ENCODE peak calls at places on chromosomes 5 and 9, in nine cellular contexts. One of them, this sample, is unnamed.
A peak's percentile ranks its signal among the peaks of the same experiment; 100 is the strongest.

GRCh38 chr9:4563105-4563504 is 72.8 kb downstream of the SLC1A1 start:
- DNase-seq in PC-9: no peak
- DNase-seq in endodermal cell: no peak
- DNase-seq in type B pancreatic cell: no peak
- DNase-seq in CD4-positive, alpha-beta T cell: no peak
- DNase-seq in ovary: no peak
- DNase-seq in endothelial cell of umbilical vein: no peak
- DNase-seq in MCF 10A: no peak
- DNase-seq in activated CD8-positive, alpha-beta T cell treated with anti-CD3 and anti-CD28 coated beads for 36 hours: no peak
- DNase-seq in this sample: no peak

GRCh38 chr9:131366745-131367401 is 27.0 kb upstream of the PRRC2B start:
- DNase-seq in endothelial cell of umbilical vein: peak; percentile 60
- DNase-seq in ovary: peak; percentile 51
- DNase-seq in MCF 10A: peak; percentile 70
- DNase-seq in type B pancreatic cell: no peak
- DNase-seq in activated CD8-positive, alpha-beta T cell treated with anti-CD3 and anti-CD28 coated beads for 36 hours: peak; percentile 30
- DNase-seq in endodermal cell: peak; percentile 78
- DNase-seq in CD4-positive, alpha-beta T cell: no peak
- DNase-seq in PC-9: peak; percentile 64
- DNase-seq in this sample: peak; percentile 75

GRCh38 chr5:81268797-81269196 is 32.6 kb upstream of the ZCCHC9 start:
- DNase-seq in endodermal cell: no peak
- DNase-seq in PC-9: no peak
- DNase-seq in CD4-positive, alpha-beta T cell: no peak
- DNase-seq in activated CD8-positive, alpha-beta T cell treated with anti-CD3 and anti-CD28 coated beads for 36 hours: no peak
- DNase-seq in endothelial cell of umbilical vein: peak; percentile 60
- DNase-seq in MCF 10A: peak; percentile 56
- DNase-seq in ovary: no peak
- DNase-seq in type B pancreatic cell: no peak
- DNase-seq in this sample: peak; percentile 94

GRCh38 chr5:172133359-172134029 is 54.5 kb downstream of the STK10 start:
- DNase-seq in ovary: no peak
- DNase-seq in endothelial cell of umbilical vein: no peak
- DNase-seq in type B pancreatic cell: no peak
- DNase-seq in activated CD8-positive, alpha-beta T cell treated with anti-CD3 and anti-CD28 coated beads for 36 hours: peak; percentile 81
- DNase-seq in MCF 10A: peak; percentile 93
- DNase-seq in CD4-positive, alpha-beta T cell: no peak
- DNase-seq in PC-9: no peak
- DNase-seq in endodermal cell: no peak
- DNase-seq in this sample: peak; percentile 85

GRCh38 chr5:99054972-99055371 is 126.2 kb upstream of the CHD1 start:
- DNase-seq in ovary: no peak
- DNase-seq in endothelial cell of umbilical vein: peak; percentile 73
- DNase-seq in type B pancreatic cell: no peak
- DNase-seq in endodermal cell: no peak
- DNase-seq in PC-9: no peak
- DNase-seq in CD4-positive, alpha-beta T cell: no peak
- DNase-seq in activated CD8-positive, alpha-beta T cell treated with anti-CD3 and anti-CD28 coated beads for 36 hours: no peak
- DNase-seq in MCF 10A: no peak
- DNase-seq in this sample: no peak

GRCh38 chr5:163105456-163105855 is 331.9 kb upstream of the CCNG1 start:
- DNase-seq in MCF 10A: peak; percentile 83
- DNase-seq in ovary: no peak
- DNase-seq in type B pancreatic cell: no peak
- DNase-seq in PC-9: no peak
- DNase-seq in activated CD8-positive, alpha-beta T cell treated with anti-CD3 and anti-CD28 coated beads for 36 hours: no peak
- DNase-seq in endodermal cell: no peak
- DNase-seq in endothelial cell of umbilical vein: no peak
- DNase-seq in CD4-positive, alpha-beta T cell: no peak
- DNase-seq in this sample: no peak

GRCh38 chr9:114285166-114285867 is 37.6 kb upstream of the ORM1 start:
- DNase-seq in type B pancreatic cell: peak; percentile 69
- DNase-seq in PC-9: no peak
- DNase-seq in endodermal cell: peak; percentile 52
- DNase-seq in ovary: peak; percentile 88
- DNase-seq in activated CD8-positive, alpha-beta T cell treated with anti-CD3 and anti-CD28 coated beads for 36 hours: no peak
- DNase-seq in endothelial cell of umbilical vein: peak; percentile 37
- DNase-seq in MCF 10A: peak; percentile 68
- DNase-seq in CD4-positive, alpha-beta T cell: no peak
- DNase-seq in this sample: peak; percentile 92

GRCh38 chr9:3682186-3682585 is 156.4 kb upstream of the RFX3 start:
- DNase-seq in activated CD8-positive, alpha-beta T cell treated with anti-CD3 and anti-CD28 coated beads for 36 hours: no peak
- DNase-seq in ovary: no peak
- DNase-seq in endothelial cell of umbilical vein: no peak
- DNase-seq in MCF 10A: no peak
- DNase-seq in PC-9: no peak
- DNase-seq in endodermal cell: no peak
- DNase-seq in type B pancreatic cell: no peak
- DNase-seq in CD4-positive, alpha-beta T cell: no peak
- DNase-seq in this sample: no peak

GRCh38 chr5:64977779-64978178 is 209.0 kb downstream of the CWC27 start:
- DNase-seq in ovary: no peak
- DNase-seq in MCF 10A: peak; percentile 31
- DNase-seq in activated CD8-positive, alpha-beta T cell treated with anti-CD3 and anti-CD28 coated beads for 36 hours: peak; percentile 11
- DNase-seq in CD4-positive, alpha-beta T cell: no peak
- DNase-seq in endodermal cell: no peak
- DNase-seq in endothelial cell of umbilical vein: no peak
- DNase-seq in PC-9: no peak
- DNase-seq in type B pancreatic cell: no peak
- DNase-seq in this sample: no peak

GRCh38 chr5:172334196-172334595 is 50.6 kb upstream of the UBTD2 start:
- DNase-seq in PC-9: no peak
- DNase-seq in CD4-positive, alpha-beta T cell: no peak
- DNase-seq in endothelial cell of umbilical vein: no peak
- DNase-seq in type B pancreatic cell: no peak
- DNase-seq in endodermal cell: peak; percentile 79
- DNase-seq in ovary: no peak
- DNase-seq in MCF 10A: no peak
- DNase-seq in activated CD8-positive, alpha-beta T cell treated with anti-CD3 and anti-CD28 coated beads for 36 hours: peak; percentile 49
- DNase-seq in this sample: no peak

GRCh38 chr5:172361566-172362238 is 78.1 kb upstream of the UBTD2 start:
- DNase-seq in ovary: no peak
- DNase-seq in endothelial cell of umbilical vein: peak; percentile 40
- DNase-seq in type B pancreatic cell: no peak
- DNase-seq in activated CD8-positive, alpha-beta T cell treated with anti-CD3 and anti-CD28 coated beads for 36 hours: peak; percentile 70
- DNase-seq in PC-9: peak; percentile 81
- DNase-seq in MCF 10A: peak; percentile 100
- DNase-seq in endodermal cell: no peak
- DNase-seq in CD4-positive, alpha-beta T cell: no peak
- DNase-seq in this sample: peak; percentile 95

GRCh38 chr9:137394866-137395665 is 27.9 kb downstream of the EXD3 start:
- DNase-seq in CD4-positive, alpha-beta T cell: no peak
- DNase-seq in type B pancreatic cell: no peak
- DNase-seq in endothelial cell of umbilical vein: no peak
- DNase-seq in activated CD8-positive, alpha-beta T cell treated with anti-CD3 and anti-CD28 coated beads for 36 hours: no peak
- DNase-seq in PC-9: no peak
- DNase-seq in ovary: peak; percentile 19
- DNase-seq in endodermal cell: no peak
- DNase-seq in MCF 10A: no peak
- DNase-seq in this sample: no peak

GRCh38 chr5:139795074-139796001 is at the start of gene PSD2:
- DNase-seq in PC-9: no peak
- DNase-seq in ovary: peak; percentile 61
- DNase-seq in type B pancreatic cell: no peak
- DNase-seq in activated CD8-positive, alpha-beta T cell treated with anti-CD3 and anti-CD28 coated beads for 36 hours: peak; percentile 29
- DNase-seq in CD4-positive, alpha-beta T cell: no peak
- DNase-seq in MCF 10A: peak; percentile 43
- DNase-seq in endodermal cell: peak; percentile 81
- DNase-seq in endothelial cell of umbilical vein: no peak
- DNase-seq in this sample: no peak

GRCh38 chr9:18438300-18438925 is 35.5 kb upstream of the ADAMTSL1 start:
- DNase-seq in ovary: peak; percentile 67
- DNase-seq in CD4-positive, alpha-beta T cell: no peak
- DNase-seq in type B pancreatic cell: no peak
- DNase-seq in MCF 10A: no peak
- DNase-seq in activated CD8-positive, alpha-beta T cell treated with anti-CD3 and anti-CD28 coated beads for 36 hours: no peak
- DNase-seq in endothelial cell of umbilical vein: peak; percentile 83
- DNase-seq in endodermal cell: peak; percentile 84
- DNase-seq in PC-9: no peak
- DNase-seq in this sample: peak; percentile 69

GRCh38 chr9:93187574-93187973 is 3.6 kb downstream of the WNK2 start:
- DNase-seq in MCF 10A: no peak
- DNase-seq in PC-9: no peak
- DNase-seq in activated CD8-positive, alpha-beta T cell treated with anti-CD3 and anti-CD28 coated beads for 36 hours: no peak
- DNase-seq in endodermal cell: no peak
- DNase-seq in ovary: no peak
- DNase-seq in endothelial cell of umbilical vein: no peak
- DNase-seq in CD4-positive, alpha-beta T cell: no peak
- DNase-seq in type B pancreatic cell: no peak
- DNase-seq in this sample: no peak

GRCh38 chr5:71457106-71457505 is 1.7 kb downstream of the BDP1 start:
- DNase-seq in PC-9: no peak
- DNase-seq in ovary: no peak
- DNase-seq in endothelial cell of umbilical vein: no peak
- DNase-seq in activated CD8-positive, alpha-beta T cell treated with anti-CD3 and anti-CD28 coated beads for 36 hours: no peak
- DNase-seq in CD4-positive, alpha-beta T cell: no peak
- DNase-seq in type B pancreatic cell: no peak
- DNase-seq in MCF 10A: no peak
- DNase-seq in endodermal cell: no peak
- DNase-seq in this sample: no peak

GRCh38 chr5:71454913-71455312 is 538 bp upstream of the BDP1 start:
- DNase-seq in activated CD8-positive, alpha-beta T cell treated with anti-CD3 and anti-CD28 coated beads for 36 hours: no peak
- DNase-seq in PC-9: no peak
- DNase-seq in ovary: peak; percentile 34
- DNase-seq in type B pancreatic cell: no peak
- DNase-seq in CD4-positive, alpha-beta T cell: no peak
- DNase-seq in endothelial cell of umbilical vein: no peak
- DNase-seq in MCF 10A: no peak
- DNase-seq in endodermal cell: no peak
- DNase-seq in this sample: no peak

GRCh38 chr5:71452876-71453275 is 2.6 kb upstream of the BDP1 start:
- DNase-seq in PC-9: no peak
- DNase-seq in CD4-positive, alpha-beta T cell: no peak
- DNase-seq in MCF 10A: no peak
- DNase-seq in activated CD8-positive, alpha-beta T cell treated with anti-CD3 and anti-CD28 coated beads for 36 hours: no peak
- DNase-seq in endothelial cell of umbilical vein: no peak
- DNase-seq in type B pancreatic cell: no peak
- DNase-seq in endodermal cell: no peak
- DNase-seq in ovary: no peak
- DNase-seq in this sample: no peak

GRCh38 chr5:71456362-71456743 is 902 bp downstream of the BDP1 start:
- DNase-seq in ovary: no peak
- DNase-seq in type B pancreatic cell: no peak
- DNase-seq in activated CD8-positive, alpha-beta T cell treated with anti-CD3 and anti-CD28 coated beads for 36 hours: no peak
- DNase-seq in endodermal cell: no peak
- DNase-seq in CD4-positive, alpha-beta T cell: no peak
- DNase-seq in endothelial cell of umbilical vein: no peak
- DNase-seq in PC-9: no peak
- DNase-seq in MCF 10A: no peak
- DNase-seq in this sample: no peak

GRCh38 chr5:71455427-71456361 is at the start of gene BDP1:
- DNase-seq in type B pancreatic cell: peak; percentile 95
- DNase-seq in activated CD8-positive, alpha-beta T cell treated with anti-CD3 and anti-CD28 coated beads for 36 hours: peak; percentile 99
- DNase-seq in endodermal cell: peak; percentile 99
- DNase-seq in MCF 10A: peak; percentile 94
- DNase-seq in CD4-positive, alpha-beta T cell: peak; percentile 99
- DNase-seq in endothelial cell of umbilical vein: peak; percentile 95
- DNase-seq in PC-9: peak; percentile 93
- DNase-seq in ovary: peak; percentile 97
- DNase-seq in this sample: peak; percentile 95
- TF ChIP-seq CTCF in type B pancreatic cell: peak; percentile 64
- TF ChIP-seq CTCF in activated CD8-positive, alpha-beta T cell treated with anti-CD3 and anti-CD28 coated beads for 36 hours: peak; percentile 58
- TF ChIP-seq CTCF in endodermal cell: peak; percentile 54
- TF ChIP-seq CTCF in MCF 10A: no peak
- TF ChIP-seq CTCF in CD4-positive, alpha-beta T cell: peak; percentile 49
- TF ChIP-seq CTCF in endothelial cell of umbilical vein: peak; percentile 27
- TF ChIP-seq CTCF in PC-9: peak; percentile 45
- TF ChIP-seq CTCF in ovary: no peak
- TF ChIP-seq CTCF in this sample: peak; percentile 53

DNA sequence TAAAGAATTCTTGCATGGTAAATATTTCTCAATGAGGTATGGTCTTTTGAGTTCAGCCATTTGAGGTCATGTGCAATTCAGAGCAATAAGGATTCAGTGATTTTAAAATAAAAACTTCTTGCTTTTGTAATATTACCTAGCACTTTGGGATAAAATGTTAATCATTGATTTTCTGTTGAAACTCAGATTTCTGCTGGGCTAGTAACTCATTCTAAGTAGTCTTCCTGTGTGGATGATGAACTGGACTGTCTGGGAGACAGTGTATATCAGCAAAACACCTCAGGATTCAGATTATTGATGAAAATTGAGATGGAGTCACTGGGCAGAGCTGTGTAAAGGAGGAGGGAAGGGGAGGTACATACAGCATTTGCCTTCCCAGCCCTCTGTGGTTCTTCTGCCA is 10.8 kb upstream of the PSAT1 start:
- DNase-seq in PC-9: no peak
- DNase-seq in ovary: no peak
- DNase-seq in endodermal cell: no peak
- DNase-seq in type B pancreatic cell: no peak
- DNase-seq in endothelial cell of umbilical vein: no peak
- DNase-seq in MCF 10A: no peak
- DNase-seq in CD4-positive, alpha-beta T cell: no peak
- DNase-seq in activated CD8-positive, alpha-beta T cell treated with anti-CD3 and anti-CD28 coated beads for 36 hours: no peak
- DNase-seq in this sample: no peak
- TF ChIP-seq CTCF in PC-9: no peak
- TF ChIP-seq CTCF in ovary: no peak
- TF ChIP-seq CTCF in endodermal cell: no peak
- TF ChIP-seq CTCF in type B pancreatic cell: no peak
- TF ChIP-seq CTCF in endothelial cell of umbilical vein: no peak
- TF ChIP-seq CTCF in MCF 10A: no peak
- TF ChIP-seq CTCF in CD4-positive, alpha-beta T cell: no peak
- TF ChIP-seq CTCF in activated CD8-positive, alpha-beta T cell treated with anti-CD3 and anti-CD28 coated beads for 36 hours: no peak
- TF ChIP-seq CTCF in this sample: no peak

DNA sequence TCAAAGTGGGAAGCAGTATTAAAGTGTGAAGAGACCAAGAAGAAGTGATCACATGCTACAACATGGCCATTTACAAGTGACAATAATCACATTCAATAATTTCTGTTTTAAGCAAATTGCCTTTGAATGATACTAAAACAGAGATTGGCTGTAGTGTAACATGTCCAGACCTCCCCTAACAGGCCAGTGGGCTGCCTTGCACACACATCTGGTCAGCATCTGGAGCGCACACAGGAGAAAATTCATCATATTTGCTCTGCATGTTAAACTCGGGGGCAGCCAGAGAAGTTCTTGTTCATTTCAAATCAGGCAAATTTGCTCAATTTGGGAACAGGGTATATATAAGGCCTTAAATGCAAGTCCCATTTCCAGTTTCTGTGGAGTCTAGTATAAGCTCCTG is 111.1 kb upstream of the FBXL7 start:
- DNase-seq in activated CD8-positive, alpha-beta T cell treated with anti-CD3 and anti-CD28 coated beads for 36 hours: no peak
- DNase-seq in endodermal cell: no peak
- DNase-seq in PC-9: no peak
- DNase-seq in ovary: no peak
- DNase-seq in type B pancreatic cell: no peak
- DNase-seq in endothelial cell of umbilical vein: no peak
- DNase-seq in CD4-positive, alpha-beta T cell: no peak
- DNase-seq in MCF 10A: no peak
- DNase-seq in this sample: no peak
- TF ChIP-seq CTCF in activated CD8-positive, alpha-beta T cell treated with anti-CD3 and anti-CD28 coated beads for 36 hours: no peak
- TF ChIP-seq CTCF in endodermal cell: no peak
- TF ChIP-seq CTCF in PC-9: no peak
- TF ChIP-seq CTCF in ovary: no peak
- TF ChIP-seq CTCF in type B pancreatic cell: no peak
- TF ChIP-seq CTCF in endothelial cell of umbilical vein: no peak
- TF ChIP-seq CTCF in CD4-positive, alpha-beta T cell: no peak
- TF ChIP-seq CTCF in MCF 10A: no peak
- TF ChIP-seq CTCF in this sample: no peak

DNA sequence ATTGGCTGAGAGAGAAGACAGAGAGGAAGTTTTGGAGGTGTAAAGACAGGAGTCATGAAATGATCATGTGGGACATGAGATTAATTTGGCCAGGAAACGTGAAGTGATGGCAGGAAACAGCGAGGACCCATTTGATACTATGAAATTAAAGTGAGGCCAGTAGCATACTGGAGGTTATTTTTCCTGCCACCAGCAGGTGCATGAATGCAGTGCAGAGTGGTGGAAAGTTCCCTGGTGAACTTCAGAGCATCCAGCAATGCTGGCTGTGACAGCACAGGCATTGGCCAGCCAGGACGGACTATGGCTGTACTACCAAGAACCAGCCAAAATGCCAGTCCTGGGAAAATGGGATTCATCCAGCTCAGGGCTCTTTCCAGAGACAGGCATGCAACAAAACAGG is 152.2 kb downstream of the SYK start:
- DNase-seq in CD4-positive, alpha-beta T cell: no peak
- DNase-seq in type B pancreatic cell: no peak
- DNase-seq in endodermal cell: no peak
- DNase-seq in PC-9: no peak
- DNase-seq in MCF 10A: no peak
- DNase-seq in activated CD8-positive, alpha-beta T cell treated with anti-CD3 and anti-CD28 coated beads for 36 hours: no peak
- DNase-seq in ovary: no peak
- DNase-seq in endothelial cell of umbilical vein: no peak
- DNase-seq in this sample: no peak
- TF ChIP-seq CTCF in CD4-positive, alpha-beta T cell: no peak
- TF ChIP-seq CTCF in type B pancreatic cell: no peak
- TF ChIP-seq CTCF in endodermal cell: peak; percentile 48
- TF ChIP-seq CTCF in PC-9: no peak
- TF ChIP-seq CTCF in MCF 10A: peak; percentile 10
- TF ChIP-seq CTCF in activated CD8-positive, alpha-beta T cell treated with anti-CD3 and anti-CD28 coated beads for 36 hours: no peak
- TF ChIP-seq CTCF in ovary: no peak
- TF ChIP-seq CTCF in endothelial cell of umbilical vein: no peak
- TF ChIP-seq CTCF in this sample: no peak

This sample was measured in choroid plexus epithelial cell.